ENCODE peak calls at places on chromosome 6, in five cellular contexts. V, T, L, H and D are unnamed samples.

GRCh38 chr6:111763381-111763780 is 109.9 kb downstream of the FYN start:
- DNase-seq in V (no peak), T (no peak), L (no peak), H (no peak), D (no peak)

GRCh38 chr6:52020961-52021570 is 66.3 kb downstream of the PKHD1 start:
- DNase-seq in T (no peak), H (no peak), V (peak), L (no peak), D (no peak)

GRCh38 chr6:18488004-18488403 is 100.9 kb downstream of the RNF144B start:
- DNase-seq in T (no peak), L (no peak), H (no peak), V (no peak), D (no peak)

GRCh38 chr6:4369616-4370015 is 234.2 kb upstream of the ECI2 start:
- DNase-seq in H (no peak), T (no peak), L (no peak), V (no peak), D (no peak)

GRCh38 chr6:17031961-17032360 is 69.9 kb upstream of the STMND1 start:
- DNase-seq in L (no peak), H (no peak), T (no peak), V (no peak), D (no peak)

GRCh38 chr6:13524801-13525508 is 37.6 kb upstream of the GFOD1 start:
- DNase-seq in H (no peak), L (peak), T (no peak), V (no peak), D (no peak)

GRCh38 chr6:169723991-169724553 is at the start of gene PHF10:
- DNase-seq in V (no peak), L (peak), H (no peak), T (no peak), D (no peak)

GRCh38 chr6:36129889-36130671 is at the start of gene MAPK13:
- DNase-seq in L (peak), H (peak), V (no peak), T (peak), D (no peak)

GRCh38 chr6:75856902-75857301 is 107.9 kb downstream of the MYO6 start:
- DNase-seq in V (no peak), L (no peak), T (no peak), H (no peak), D (no peak)

GRCh38 chr6:54598787-54599309 is 247.7 kb upstream of the FAM83B start:
- DNase-seq in L (no peak), T (no peak), H (no peak), V (no peak), D (no peak)

GRCh38 chr6:159097256-159097655 is 52.5 kb upstream of the TAGAP start:
- DNase-seq in T (no peak), V (no peak), L (no peak), H (no peak), D (no peak)

GRCh38 chr6:133964052-133964451 is 11.0 kb downstream of the TBPL1 start:
- DNase-seq in V (no peak), L (no peak), T (no peak), H (no peak), D (no peak)

GRCh38 chr6:148146717-148147116 is 195.9 kb upstream of the SASH1 start:
- DNase-seq in H (no peak), L (no peak), T (no peak), V (no peak), D (no peak)

GRCh38 chr6:47663462-47664216 is 34.7 kb upstream of the ADGRF4 start:
- DNase-seq in H (no peak), T (no peak), L (no peak), V (no peak), D (no peak)

GRCh38 chr6:89145461-89145961 is 344 bp upstream of the PM20D2 start:
- DNase-seq in L (no peak), H (no peak), V (peak), T (no peak), D (no peak)

GRCh38 chr6:22940571-22941290 is 371.4 kb downstream of the HDGFL1 start:
- DNase-seq in L (no peak), H (no peak), V (no peak), T (no peak), D (no peak)

GRCh38 chr6:5695260-5696245 is 311.2 kb downstream of the NRN1 start:
- DNase-seq in T (no peak), H (no peak), L (peak), V (no peak), D (no peak)

GRCh38 chr6:56046576-56046975 is 171.2 kb upstream of the BMP5 start:
- DNase-seq in H (no peak), L (peak), V (no peak), T (no peak), D (peak)

GRCh38 chr6:32637219-32637880 is at the start of gene HLA-DQA1:
- DNase-seq in V (no peak), H (no peak), L (no peak), T (no peak), D (no peak)
- TF ChIP-seq EP300 in V (no peak), H (no peak), L (no peak), T (no peak), D (no peak)

GRCh38 chr6:144346719-144347446 is 61.7 kb downstream of the UTRN start:
- DNase-seq in V (peak), H (no peak), T (no peak), L (no peak), D (no peak)

GRCh38 chr6:144343736-144344428 is 58.7 kb downstream of the UTRN start:
- DNase-seq in T (no peak), L (peak), V (no peak), H (no peak), D (no peak)

GRCh38 chr6:144347447-144347758 is 62.3 kb downstream of the UTRN start:
- DNase-seq in H (no peak), L (no peak), V (no peak), T (no peak), D (no peak)

GRCh38 chr6:144344651-144345050 is 59.5 kb downstream of the UTRN start:
- DNase-seq in T (no peak), H (no peak), V (no peak), L (no peak), D (no peak)

DNA sequence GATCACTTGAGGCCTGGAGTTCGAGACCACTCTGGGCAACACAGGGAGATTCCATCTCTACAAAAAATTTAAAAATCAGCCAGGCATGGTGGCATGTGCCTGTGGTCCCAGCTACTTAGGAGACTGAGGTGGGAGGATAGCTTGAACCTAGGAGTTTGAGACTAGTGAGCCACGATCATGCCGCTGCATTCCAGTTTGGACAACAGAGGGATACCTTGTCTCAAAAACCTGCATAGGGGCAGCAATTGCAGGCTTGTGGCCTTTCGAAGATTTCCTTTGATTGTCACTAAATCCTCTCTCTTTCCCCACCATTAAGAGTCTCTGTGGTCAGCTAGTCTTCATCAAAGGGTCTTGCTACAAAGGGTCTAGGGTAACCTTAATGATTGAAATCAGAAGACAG is 60.3 kb downstream of the UTRN start:
- DNase-seq in T (no peak), L (no peak), V (no peak), H (no peak), D (no peak)
- H3K4me3 ChIP-seq in T (no peak), L (peak), V (no peak), H (no peak), D (no peak)

DNA sequence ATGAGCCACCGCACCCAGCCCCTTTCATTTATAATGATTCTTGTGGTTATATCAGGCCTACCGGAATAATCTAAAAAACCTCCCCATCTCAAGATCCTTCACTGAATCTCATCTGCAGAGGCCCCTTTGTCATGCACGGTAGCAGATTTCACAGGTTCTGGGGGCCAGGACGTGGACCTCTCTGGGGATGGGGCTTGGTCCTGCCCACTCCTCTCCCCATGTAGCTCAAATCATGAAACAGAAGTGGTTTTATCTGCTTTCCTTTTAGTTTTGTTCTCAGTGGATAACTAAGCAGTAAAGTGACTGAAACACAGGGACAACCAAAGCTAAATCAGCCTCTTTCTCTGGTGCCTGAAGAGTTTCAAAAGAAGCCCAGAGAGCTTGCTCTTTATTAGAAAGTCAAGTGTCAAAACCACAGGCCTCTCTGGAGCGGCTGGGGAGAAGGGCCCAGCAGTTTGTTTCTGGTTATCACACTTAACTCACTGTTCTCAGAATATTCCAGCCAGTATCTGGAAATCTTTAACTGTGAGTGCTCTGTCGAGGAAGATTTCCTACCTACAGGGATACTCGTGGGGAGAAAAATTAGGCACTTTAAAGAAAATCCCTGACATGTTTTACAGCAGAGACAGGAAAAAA is 60.6 kb upstream of the FAM184A start:
- DNase-seq in V (no peak), H (no peak), L (no peak), T (no peak), D (no peak)
- TF ChIP-seq EP300 in V (no peak), H (no peak), L (no peak), T (no peak), D (no peak)

GRCh38 chr6:68638225-68638900 is 3.3 kb downstream of the ADGRB3 start:
- DNase-seq in V (peak), T (peak), H (no peak), L (peak), D (peak)
- H3K4me3 ChIP-seq in V (no peak), T (no peak), H (no peak), L (no peak), D (no peak)

GRCh38 chr6:138101946-138102731 is 5.1 kb downstream of the PERP start:
- DNase-seq in T (no peak), V (no peak), L (no peak), H (no peak), D (no peak)

GRCh38 chr6:138099832-138100231 is 7.4 kb downstream of the PERP start:
- DNase-seq in V (no peak), L (no peak), H (no peak), T (no peak), D (no peak)

GRCh38 chr6:138094260-138094659 is 13.0 kb downstream of the PERP start:
- DNase-seq in L (no peak), H (no peak), T (no peak), V (no peak), D (no peak)

GRCh38 chr6:138093632-138094031 is 13.6 kb downstream of the PERP start:
- DNase-seq in H (no peak), L (no peak), V (no peak), T (no peak), D (no peak)

GRCh38 chr6:138098306-138098705 is 8.9 kb downstream of the PERP start:
- DNase-seq in T (no peak), H (no peak), V (no peak), L (no peak), D (no peak)
- TF ChIP-seq EP300 in T (no peak), H (no peak), V (no peak), L (no peak), D (no peak)

GRCh38 chr6:132359891-132360290 is 41.4 kb downstream of the MOXD1 start:
- DNase-seq in H (no peak), L (no peak), V (no peak), T (no peak), D (no peak)

GRCh38 chr6:132365319-132365907 is 35.9 kb downstream of the MOXD1 start:
- DNase-seq in H (no peak), T (no peak), L (no peak), V (no peak), D (peak)

GRCh38 chr6:132364249-132364648 is 37.0 kb downstream of the MOXD1 start:
- DNase-seq in T (no peak), V (no peak), L (no peak), H (no peak), D (no peak)

GRCh38 chr6:132364675-132365074 is 36.6 kb downstream of the MOXD1 start:
- DNase-seq in V (no peak), L (no peak), T (no peak), H (no peak), D (no peak)

DNA sequence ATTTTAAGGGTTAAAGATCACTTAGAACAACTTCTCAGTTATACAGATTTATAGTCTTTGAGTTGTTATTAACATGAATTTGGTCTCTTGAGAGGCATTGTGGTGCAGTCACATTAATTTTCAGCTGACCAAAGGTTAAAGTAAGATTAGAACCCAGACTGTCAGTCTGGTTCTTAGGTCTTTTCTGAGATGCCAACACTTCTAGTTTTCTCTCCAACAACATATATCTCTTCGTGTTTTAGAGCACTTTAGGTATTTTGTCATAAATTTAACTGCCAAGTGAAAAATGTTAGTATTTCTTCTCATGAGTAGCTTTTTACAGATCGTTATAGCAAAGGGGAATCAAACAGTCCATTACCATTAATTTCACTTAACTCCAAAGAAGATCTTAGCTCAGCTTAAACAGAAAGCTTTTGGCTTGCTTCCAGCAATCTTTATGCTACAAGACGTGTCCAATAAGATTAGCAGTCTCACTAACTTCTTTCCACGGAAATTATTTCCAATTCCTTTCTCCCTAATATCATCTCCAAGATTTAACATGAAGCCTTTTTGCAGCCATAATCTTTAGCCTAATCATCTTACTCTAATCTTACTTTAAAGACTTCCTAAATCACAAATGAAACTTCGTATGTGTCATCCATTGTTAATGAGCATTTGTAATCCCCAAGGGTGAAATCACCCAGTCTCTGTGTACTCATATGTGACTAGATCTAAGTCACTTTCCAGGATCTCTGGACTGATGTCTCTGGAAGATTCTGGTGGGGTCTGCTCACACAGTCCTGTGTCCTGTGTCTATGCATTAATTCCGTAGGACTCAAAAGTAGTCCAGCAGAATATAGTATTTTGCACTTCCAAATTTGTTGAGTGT is 38.7 kb downstream of the MOXD1 start:
- DNase-seq in H (no peak), T (no peak), L (no peak), V (no peak), D (no peak)
- H3K4me3 ChIP-seq in H (no peak), T (no peak), L (no peak), V (no peak), D (no peak)

DNA sequence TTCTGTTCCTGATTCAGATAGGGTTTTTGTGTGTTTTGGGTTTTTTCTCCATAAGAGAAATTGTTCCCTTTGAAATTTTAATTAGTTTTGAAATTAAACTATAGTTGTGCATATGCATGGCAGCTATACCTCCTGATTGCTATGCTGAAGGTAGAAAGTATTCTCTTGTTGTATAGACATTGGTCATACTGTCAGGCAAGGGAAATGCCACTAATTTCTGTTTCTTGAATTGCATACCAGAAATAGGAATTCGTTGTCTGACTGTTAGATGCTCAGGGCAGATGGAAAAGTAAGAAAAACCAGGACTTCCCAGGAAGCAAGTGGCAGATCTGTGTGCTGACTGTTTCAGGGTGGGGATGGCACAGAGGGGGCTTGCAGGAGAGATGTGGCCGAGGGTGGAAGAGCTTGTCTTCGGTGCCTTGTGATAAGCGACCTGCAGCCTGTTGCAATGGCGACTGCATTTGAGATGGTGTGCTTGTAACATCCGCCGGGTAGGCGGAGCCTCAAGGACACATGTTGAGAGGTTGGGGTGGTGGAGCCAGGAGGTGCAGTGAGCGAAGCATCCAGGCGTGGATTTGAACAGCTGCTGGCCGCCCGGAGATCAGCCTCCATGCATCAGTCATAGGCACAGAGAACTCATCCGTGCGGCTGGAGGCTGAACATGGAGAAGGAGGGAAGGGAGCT is 42.8 kb downstream of the RREB1 start:
- DNase-seq in L (no peak), V (no peak), H (no peak), T (no peak), D (no peak)
- TF ChIP-seq EP300 in L (no peak), V (no peak), H (no peak), T (no peak), D (no peak)

DNA sequence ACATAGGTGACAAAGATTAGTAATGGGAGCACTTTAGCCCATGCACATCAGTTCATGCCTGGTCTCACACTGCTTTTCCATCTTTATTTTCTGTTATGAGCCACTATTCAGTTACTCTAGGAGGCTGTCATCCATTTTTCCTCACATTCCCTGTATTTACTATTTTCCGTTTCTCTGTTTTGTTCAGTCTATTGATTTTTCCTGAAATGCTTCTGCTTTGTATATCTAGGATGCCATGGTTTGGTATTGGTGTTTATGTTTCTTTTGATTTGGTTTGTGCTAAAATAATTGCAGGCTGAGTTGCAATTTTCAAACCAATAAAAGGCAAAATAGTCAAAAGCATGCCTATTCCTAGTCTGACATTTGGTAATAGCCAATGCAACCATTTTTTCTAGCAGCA is 28.9 kb upstream of the ZNF292 start:
- DNase-seq in V (no peak), L (no peak), H (no peak), T (no peak), D (no peak)
- H3K4me3 ChIP-seq in V (no peak), L (no peak), H (no peak), T (no peak), D (no peak)